ENCODE peak calls at places on chromosomes 13 and 19, in nine cellular contexts. X is NCI-H1694 treated with DMSO at 0.1 percent for 48 hours, D is GM12865, F is osteocyte, C is NCI-H345, E is T-helper 9 cell, G is RPMI8226, Q is amniotic stem cell, N is EH. S is an unnamed sample.

GRCh38 chr19:24140099-24140498 is 53.1 kb downstream of the ZNF254 start:
- DNase-seq in E (no peak), X (no peak), C (peak), Q (no peak), N (peak), F (no peak), G (no peak), D (no peak), S (no peak)

GRCh38 chr13:37175996-37176395 is 70.5 kb upstream of the CSNK1A1L start:
- DNase-seq in G (no peak), F (no peak), N (peak), C (no peak), D (no peak), Q (no peak), E (no peak), X (no peak), S (no peak)

GRCh38 chr13:50025446-50025845 is 10.2 kb downstream of the KCNRG start:
- DNase-seq in G (no peak), C (no peak), X (no peak), D (no peak), E (no peak), F (no peak), N (peak), Q (no peak), S (no peak)

GRCh38 chr19:49017666-49018351 is 918 bp upstream of the LHB start:
- DNase-seq in X (peak), Q (peak), F (peak), G (peak), D (peak), N (peak), C (no peak), E (peak), S (no peak)

GRCh38 chr13:74046461-74046860 is 87.7 kb downstream of the KLF12 start:
- DNase-seq in F (no peak), Q (peak), N (peak), G (no peak), C (no peak), E (no peak), D (no peak), X (no peak), S (no peak)

GRCh38 chr19:31510635-31511034 is 161.4 kb upstream of the TSHZ3 start:
- DNase-seq in Q (no peak), C (no peak), F (peak), N (no peak), D (no peak), E (no peak), X (no peak), G (no peak), S (no peak)

GRCh38 chr13:35211949-35212348 is 264.5 kb downstream of the MAB21L1 start:
- DNase-seq in G (no peak), F (no peak), N (no peak), C (no peak), D (no peak), Q (no peak), X (no peak), E (no peak), S (no peak)

GRCh38 chr19:30682576-30683536 is 310.7 kb downstream of the ZNF536 start:
- DNase-seq in C (peak), N (peak), D (peak), X (peak), Q (peak), F (peak), G (peak), E (peak), S (peak)

GRCh38 chr19:51586103-51586728 is 15.1 kb downstream of the ZNF175 start:
- DNase-seq in N (no peak), G (no peak), D (no peak), F (no peak), X (no peak), C (no peak), Q (no peak), E (no peak), S (no peak)

GRCh38 chr13:45224181-45224580 is 23.3 kb upstream of the KCTD4 start:
- DNase-seq in F (no peak), X (no peak), Q (no peak), C (no peak), E (no peak), D (no peak), G (no peak), N (peak), S (no peak)

GRCh38 chr19:3479177-3479818 is 1.0 kb downstream of the SMIM24 start:
- DNase-seq in E (no peak), F (no peak), Q (no peak), X (no peak), C (peak), D (peak), G (peak), N (peak), S (no peak)

GRCh38 chr13:101614491-101614890 is 162.0 kb downstream of the ITGBL1 start:
- DNase-seq in N (no peak), Q (no peak), D (no peak), F (no peak), G (no peak), C (no peak), X (no peak), E (no peak), S (no peak)

GRCh38 chr13:91539458-91540156 is 141.2 kb downstream of the GPC5 start:
- DNase-seq in Q (no peak), X (no peak), D (no peak), C (no peak), N (no peak), G (no peak), E (no peak), F (no peak), S (no peak)

GRCh38 chr13:28819748-28820098 is 416 bp upstream of the MTUS2 start:
- DNase-seq in C (peak), N (peak), G (peak), D (peak), X (no peak), Q (peak), E (peak), F (no peak), S (no peak)

GRCh38 chr19:46213156-46213555 is 16.4 kb upstream of the IGFL1 start:
- DNase-seq in E (no peak), C (no peak), N (no peak), Q (no peak), D (no peak), F (no peak), X (no peak), G (no peak), S (no peak)

GRCh38 chr19:1853295-1854031 is 5.2 kb upstream of the REXO1 start:
- DNase-seq in D (peak), F (peak), C (no peak), G (peak), X (peak), Q (no peak), E (peak), N (peak), S (peak)

GRCh38 chr19:46603195-46603637 is 2.1 kb downstream of the CALM3 start:
- DNase-seq in N (no peak), D (peak), C (no peak), Q (no peak), F (no peak), E (no peak), G (no peak), X (no peak), S (no peak)

GRCh38 chr13:49567501-49567900 is 17.9 kb downstream of the RCBTB1 start:
- DNase-seq in E (no peak), D (no peak), Q (no peak), G (no peak), N (no peak), C (no peak), X (no peak), F (no peak), S (no peak)

GRCh38 chr13:85473144-85473543 is 326.1 kb downstream of the SLITRK6 start:
- DNase-seq in X (no peak), N (no peak), C (no peak), Q (no peak), F (no peak), D (no peak), E (no peak), G (no peak), S (no peak)

GRCh38 chr19:50817941-50818858 is 5.4 kb downstream of the KLK1 start:
- DNase-seq in E (no peak), G (peak), X (no peak), D (peak), Q (no peak), F (no peak), N (peak), C (peak), S (no peak)

GRCh38 chr13:24147570-24147963 is 13.0 kb upstream of the SPATA13 start:
- DNase-seq in D (no peak), N (no peak), E (no peak), X (no peak), G (no peak), Q (no peak), C (no peak), F (no peak), S (no peak)

GRCh38 chr19:56155124-56155687 is 14.1 kb downstream of the ZNF444 start:
- DNase-seq in E (no peak), C (no peak), N (no peak), D (no peak), Q (no peak), X (no peak), G (no peak), F (no peak), S (no peak)

GRCh38 chr19:5913739-5914357 is at the start of gene CAPS:
- DNase-seq in N (peak), G (no peak), F (peak), C (no peak), Q (no peak), E (no peak), D (no peak), X (no peak), S (peak)

GRCh38 chr13:59906413-59907027 is 257.2 kb downstream of the DIAPH3 start:
- DNase-seq in F (no peak), E (no peak), X (peak), G (peak), C (peak), N (peak), Q (peak), D (peak), S (no peak)

GRCh38 chr19:23526302-23526701 is 131.0 kb upstream of the ZNF91 start:
- DNase-seq in G (no peak), E (no peak), D (no peak), C (no peak), F (no peak), Q (no peak), X (no peak), N (no peak), S (peak)

GRCh38 chr13:20528451-20528850 is 2.8 kb upstream of the CRYL1 start:
- DNase-seq in F (no peak), Q (no peak), C (no peak), G (no peak), X (no peak), E (no peak), N (no peak), D (peak), S (no peak)

GRCh38 chr19:33047422-33047821 is 17.3 kb downstream of the RHPN2 start:
- DNase-seq in X (no peak), G (no peak), N (no peak), C (no peak), Q (no peak), E (no peak), F (no peak), D (no peak), S (peak)

GRCh38 chr19:39410620-39411005 is 1.9 kb upstream of the PLEKHG2 start:
- DNase-seq in F (no peak), G (no peak), C (peak), N (no peak), E (no peak), Q (no peak), X (no peak), D (no peak), S (no peak)

GRCh38 chr13:94009696-94010095 is 469.8 kb downstream of the DCT start:
- DNase-seq in D (no peak), F (no peak), C (no peak), N (peak), X (no peak), Q (peak), E (no peak), G (no peak), S (no peak)

GRCh38 chr19:45250216-45250831 is 747 bp upstream of the MARK4 start:
- DNase-seq in Q (no peak), G (peak), X (no peak), F (no peak), C (no peak), N (no peak), D (no peak), E (no peak), S (peak)

GRCh38 chr19:3055741-3056453 is 6.4 kb downstream of the TLE5 start:
- DNase-seq in N (no peak), F (no peak), D (no peak), X (peak), G (no peak), Q (no peak), C (peak), E (no peak), S (peak)

GRCh38 chr13:98349731-98350305 is 172.7 kb upstream of the RNF113B start:
- DNase-seq in Q (no peak), X (no peak), D (no peak), G (no peak), C (no peak), N (no peak), F (peak), E (no peak), S (peak)

GRCh38 chr13:59409211-59409610 is 754.5 kb downstream of the DIAPH3 start:
- DNase-seq in C (peak), Q (no peak), F (no peak), N (peak), X (peak), D (no peak), G (no peak), E (no peak), S (no peak)

GRCh38 chr19:7480222-7480974 is 8.4 kb downstream of the PEX11G start:
- DNase-seq in D (no peak), F (no peak), C (no peak), G (no peak), Q (no peak), E (no peak), N (no peak), X (no peak), S (no peak)

GRCh38 chr19:13083627-13084026 is 19.0 kb downstream of the LYL1 start:
- DNase-seq in N (no peak), X (no peak), D (no peak), Q (no peak), G (no peak), E (no peak), C (peak), F (no peak), S (no peak)

S was measured in PC-9.